ENCODE peak calls at places on chromosomes 4 and X, in nine cellular contexts. E is A549, W is K562, Y is endothelial cell of umbilical vein, A is HepG2, X is transverse colon, D is testis, M is sigmoid colon, U is heart left ventricle. I is an unnamed sample.

GRCh38 chr4:63619771-63620170 is 789.5 kb downstream of the TECRL start:
- DNase-seq in E (no peak), W (no peak), Y (no peak), A (no peak), X (no peak), D (no peak), M (no peak), U (no peak), I (no peak)

GRCh38 chr4:23368081-23368697 is 521.7 kb downstream of the PPARGC1A start:
- DNase-seq in E (no peak), W (peak; percentile 13), Y (no peak), A (peak; percentile 23), X (peak; percentile 44), D (peak; percentile 61), M (no peak), U (peak; percentile 46), I (no peak)

GRCh38 chrX:122703762-122704161 is 480.3 kb upstream of the GRIA3 start:
- DNase-seq in E (no peak), W (no peak), Y (no peak), A (no peak), X (no peak), D (no peak), M (no peak), U (no peak), I (no peak)

GRCh38 chr4:153471691-153472080 is 5.5 kb downstream of the TMEM131L start:
- DNase-seq in E (no peak), W (no peak), Y (no peak), A (no peak), X (no peak), D (no peak), M (no peak), U (no peak), I (no peak)

GRCh38 chr4:2135083-2135482 is 76.0 kb downstream of the NAT8L start:
- DNase-seq in E (no peak), W (no peak), Y (peak; percentile 39), A (no peak), X (peak; percentile 15), D (no peak), M (no peak), U (no peak), I (no peak)

GRCh38 chr4:72975488-72975784 is 94.1 kb downstream of the COX18 start:
- DNase-seq in E (no peak), W (no peak), Y (no peak), A (no peak), X (no peak), D (no peak), M (no peak), U (no peak), I (no peak)

GRCh38 chrX:17635231-17635630 is 102.1 kb upstream of the SCML1 start:
- DNase-seq in E (peak; percentile 37), W (no peak), Y (no peak), A (no peak), X (peak; percentile 27), D (no peak), M (no peak), U (no peak), I (peak; percentile 5)

GRCh38 chrX:23901065-23901464 is 6.7 kb downstream of the APOO start:
- DNase-seq in E (peak; percentile 87), W (no peak), Y (peak; percentile 74), A (peak; percentile 51), X (no peak), D (no peak), M (no peak), U (no peak), I (no peak)

GRCh38 chr4:122700178-122700725 is 32.3 kb upstream of the BBS12 start:
- DNase-seq in E (peak; percentile 6), W (peak; percentile 84), Y (no peak), A (peak; percentile 12), X (peak; percentile 65), D (peak; percentile 94), M (peak; percentile 89), U (peak; percentile 85), I (peak; percentile 73)

GRCh38 chr4:82850684-82851083 is 40.3 kb downstream of the SEC31A start:
- DNase-seq in E (no peak), W (no peak), Y (no peak), A (no peak), X (no peak), D (no peak), M (no peak), U (no peak), I (no peak)

GRCh38 chr4:151808120-151808529 is 47.3 kb upstream of the GATB start:
- DNase-seq in E (no peak), W (no peak), Y (no peak), A (no peak), X (no peak), D (no peak), M (no peak), U (peak; percentile 31), I (no peak)

GRCh38 chr4:16092682-16093319 is 9.0 kb upstream of the PROM1 start:
- DNase-seq in E (no peak), W (no peak), Y (no peak), A (no peak), X (no peak), D (no peak), M (no peak), U (no peak), I (no peak)

GRCh38 chr4:99754756-99755155 is 61.9 kb upstream of the DAPP1 start:
- DNase-seq in E (no peak), W (no peak), Y (no peak), A (no peak), X (no peak), D (no peak), M (no peak), U (no peak), I (no peak)

DNA sequence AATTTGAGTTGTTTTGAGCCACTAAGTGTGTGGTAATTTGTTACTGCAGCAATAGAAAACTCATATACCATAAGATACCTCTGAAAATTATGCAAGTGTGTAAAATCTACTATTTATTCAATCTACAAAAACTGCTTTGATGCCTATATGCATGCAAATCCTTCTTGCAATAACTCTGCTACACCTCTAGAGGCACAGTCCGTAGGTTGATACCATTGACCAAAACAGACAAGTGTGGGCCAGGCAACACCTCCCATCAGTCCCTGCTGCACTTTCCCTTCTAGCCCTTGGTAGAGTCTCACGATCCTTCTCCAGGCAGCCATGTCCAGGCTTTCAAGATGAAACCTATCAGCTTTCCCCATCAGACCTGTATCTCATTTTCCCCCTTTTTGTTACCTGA is 48.8 kb upstream of the FAM9A start:
- DNase-seq in E (peak; percentile 19), W (no peak), Y (no peak), A (no peak), X (no peak), D (no peak), M (no peak), U (no peak), I (no peak)
- TF ChIP-seq CTCF in E (no peak), W (peak; percentile 22), Y (no peak), A (no peak), X (no peak), D (no peak), M (no peak), U (no peak), I (no peak)

GRCh38 chr4:163166041-163166579 is 580 bp downstream of the NAF1 start:
- DNase-seq in E (peak; percentile 52), W (peak; percentile 71), Y (peak; percentile 73), A (peak; percentile 26), X (peak; percentile 47), D (peak; percentile 77), M (peak; percentile 79), U (peak; percentile 45), I (peak; percentile 20)
- TF ChIP-seq POLR2A in E (no peak), W (no peak), Y (no peak), A (no peak), X (no peak), D (no peak), M (no peak), U (no peak), I (no peak)

DNA sequence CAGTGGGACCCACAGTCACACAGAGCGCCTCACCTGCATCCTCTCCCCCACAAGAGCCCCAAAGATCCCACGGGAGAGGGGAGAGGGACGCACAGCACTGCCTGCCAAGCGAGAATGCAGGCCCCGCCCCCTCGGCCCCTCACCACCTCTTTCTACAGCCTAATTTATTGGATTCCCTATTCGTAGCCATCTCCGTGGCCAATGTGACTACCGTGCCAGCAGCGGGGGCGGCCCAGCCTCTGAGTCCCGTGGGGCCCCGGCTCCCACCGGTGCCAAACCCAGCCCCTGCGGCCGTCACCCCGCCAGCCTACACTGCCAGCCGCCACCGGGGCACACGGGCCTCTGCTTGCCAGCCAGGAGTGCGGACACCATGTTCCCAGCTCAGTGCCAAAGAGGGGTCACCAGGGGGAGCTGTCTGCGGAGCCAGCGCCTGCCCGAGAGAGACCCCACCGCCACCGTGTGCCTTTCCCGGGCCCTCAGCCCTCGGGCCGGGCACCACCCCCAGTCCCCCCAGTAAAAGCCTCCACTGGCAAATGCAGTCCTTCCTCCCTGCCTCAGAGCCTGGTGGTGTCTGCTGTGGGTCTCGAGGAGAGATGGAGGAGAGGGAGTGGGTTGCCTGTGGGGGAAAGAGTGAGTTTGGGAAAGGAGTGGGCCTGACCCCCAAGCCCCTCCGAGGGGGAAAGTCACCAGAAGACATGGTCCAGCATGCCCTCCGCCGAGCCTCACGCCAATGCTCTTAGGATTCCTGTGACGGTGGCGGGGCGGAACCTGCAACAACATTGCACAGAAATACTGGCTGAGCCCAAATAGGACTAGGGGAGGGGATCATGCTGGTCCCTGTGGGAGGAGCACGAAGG is 19.6 kb upstream of the PLXNB3 start:
- DNase-seq in E (peak; percentile 40), W (no peak), Y (peak; percentile 10), A (no peak), X (no peak), D (no peak), M (peak; percentile 76), U (no peak), I (no peak)
- H3K4me3 ChIP-seq in E (no peak overlapping the region), W (peak overlapping the region; percentile 42), Y (no peak overlapping the region), A (no peak overlapping the region), X (no peak overlapping the region), D (no peak overlapping the region), M (peak overlapping the region; percentile 31), U (no peak overlapping the region), I (no peak overlapping the region)

DNA sequence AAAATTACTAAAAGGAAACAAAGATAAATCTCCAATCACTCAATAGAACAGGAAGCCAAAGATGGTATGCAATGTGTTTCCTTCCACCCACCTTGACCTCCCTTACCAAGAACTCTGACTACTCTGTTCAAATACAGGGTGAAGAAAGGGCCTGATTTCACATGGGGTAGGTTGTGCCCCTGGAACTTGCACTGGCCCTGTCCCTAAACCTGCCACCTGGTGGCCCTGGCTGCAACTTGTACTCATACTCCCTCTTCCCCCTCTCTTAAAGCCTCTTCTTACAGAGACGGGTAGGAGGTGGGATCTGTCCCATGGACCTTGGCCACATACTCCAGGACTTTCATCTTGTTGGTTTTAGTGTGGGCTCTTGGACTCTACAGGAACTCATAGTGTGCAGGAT is 17.3 kb upstream of the TMEM185A start:
- DNase-seq in E (no peak), W (no peak), Y (no peak), A (no peak), X (no peak), D (no peak), M (no peak), U (no peak), I (no peak)
- TF ChIP-seq CTCF in E (no peak), W (peak; percentile 16), Y (no peak), A (no peak), X (no peak), D (no peak), M (no peak), U (no peak), I (no peak)

I was measured in prostate gland.